ENCODE peak calls at places on chromosomes 3 and 15, in six cellular contexts. O, B, Y, E, A and X are unnamed samples.

GRCh38 chr15:40832903-40833302 is 4.4 kb upstream of the PPP1R14D start:
- DNase-seq in O (no peak), B (no peak), Y (no peak), E (no peak), A (no peak), X (no peak)

GRCh38 chr15:39253552-39253951 is 327.3 kb upstream of the THBS1 start:
- DNase-seq in O (no peak), B (no peak), Y (no peak), E (no peak), A (no peak), X (no peak)

GRCh38 chr3:107106316-107106715 is 270.9 kb upstream of the CCDC54 start:
- DNase-seq in O (peak; percentile 1), B (peak; percentile 89), Y (no peak), E (no peak), A (no peak), X (peak; percentile 17)

GRCh38 chr3:46717447-46718231 is at the start of gene PRSS50:
- DNase-seq in O (no peak), B (no peak), Y (no peak), E (no peak), A (peak; percentile 63), X (peak; percentile 18)

GRCh38 chr15:69410290-69410874 is 3.8 kb upstream of the KIF23 start:
- DNase-seq in O (peak; percentile 78), B (peak; percentile 83), Y (no peak), E (no peak), A (no peak), X (peak; percentile 83)

GRCh38 chr3:100400424-100400781 is 486 bp downstream of the TOMM70 start:
- DNase-seq in O (no peak), B (peak; percentile 64), Y (peak; percentile 33), E (peak; percentile 5), A (peak; percentile 82), X (peak; percentile 33)

GRCh38 chr15:65101418-65101890 is 13.5 kb downstream of the UBAP1L start:
- DNase-seq in O (peak; percentile 41), B (peak; percentile 19), Y (peak; percentile 24), E (peak; percentile 12), A (peak; percentile 85), X (peak; percentile 49)

GRCh38 chr3:82586414-82586813 is 825.0 kb upstream of the GBE1 start:
- DNase-seq in O (no peak), B (no peak), Y (no peak), E (no peak), A (no peak), X (no peak)

GRCh38 chr3:126934149-126934548 is 48.8 kb upstream of the PLXNA1 start:
- DNase-seq in O (no peak), B (no peak), Y (no peak), E (no peak), A (no peak), X (peak; percentile 70)

GRCh38 chr3:160575589-160575988 is 10.2 kb upstream of the KPNA4 start:
- DNase-seq in O (no peak), B (no peak), Y (no peak), E (no peak), A (no peak), X (no peak)

GRCh38 chr3:2476996-2477395 is 378.3 kb downstream of the CNTN4 start:
- DNase-seq in O (no peak), B (no peak), Y (no peak), E (no peak), A (no peak), X (no peak)

GRCh38 chr3:7733933-7734332 is 767.7 kb upstream of the LMCD1 start:
- DNase-seq in O (no peak), B (no peak), Y (no peak), E (no peak), A (no peak), X (no peak)

GRCh38 chr15:79004336-79004735 is 59.5 kb upstream of the CTSH start:
- DNase-seq in O (no peak), B (peak; percentile 88), Y (no peak), E (no peak), A (peak; percentile 71), X (peak; percentile 89)

GRCh38 chr3:10287936-10288574 is 4.7 kb downstream of the GHRL start:
- DNase-seq in O (no peak), B (no peak), Y (no peak), E (no peak), A (no peak), X (no peak)

GRCh38 chr3:1082024-1082633 is 10.7 kb upstream of the CNTN6 start:
- DNase-seq in O (peak; percentile 58), B (no peak), Y (no peak), E (no peak), A (no peak), X (peak; percentile 77)

GRCh38 chr3:113147608-113148306 is 63.6 kb upstream of the BOC start:
- DNase-seq in O (no peak), B (no peak), Y (no peak), E (no peak), A (no peak), X (no peak)

GRCh38 chr3:42216820-42217416 is 49.1 kb downstream of the CCK start:
- DNase-seq in O (no peak), B (no peak), Y (peak; percentile 16), E (no peak), A (peak; percentile 69), X (peak; percentile 63)

GRCh38 chr3:71442648-71443047 is 140.9 kb downstream of the FOXP1 start:
- DNase-seq in O (no peak), B (no peak), Y (no peak), E (no peak), A (peak; percentile 63), X (no peak)

GRCh38 chr3:167861649-167862048 is 126.1 kb downstream of the SERPINI1 start:
- DNase-seq in O (no peak), B (no peak), Y (no peak), E (no peak), A (no peak), X (no peak)

GRCh38 chr15:63729115-63729884 is 104.4 kb downstream of the HERC1 start:
- DNase-seq in O (no peak), B (no peak), Y (no peak), E (no peak), A (no peak), X (no peak)